ENCODE peak calls at places on chromosome 18, in nine cellular contexts. D is HS-5, U is right cardiac atrium, C is erythroblast, S is adipocyte, P is SJSA1, K is fibroblast of the conjunctiva, I is NCI-H82, E is RCC 7860. J is an unnamed sample.

GRCh38 chr18:62730926-62731325 is 15.6 kb downstream of the PHLPP1 start:
- DNase-seq in D (no peak), U (no peak), C (no peak), S (no peak), P (no peak), K (no peak), I (no peak), E (no peak), J (no peak)

GRCh38 chr18:13217971-13218375 is 587 bp upstream of the LDLRAD4 start:
- DNase-seq in D (no peak), U (peak), C (no peak), S (peak), P (no peak), K (no peak), I (no peak), E (no peak), J (no peak)

GRCh38 chr18:72867721-72868665 is at the start of gene NETO1:
- DNase-seq in D (no peak), U (no peak), C (no peak), S (peak), P (no peak), K (no peak), I (no peak), E (no peak), J (no peak)

GRCh38 chr18:524496-524895 is 24.0 kb upstream of the COLEC12 start:
- DNase-seq in D (no peak), U (no peak), C (no peak), S (peak), P (no peak), K (no peak), I (no peak), E (no peak), J (no peak)

GRCh38 chr18:39660141-39660540 is 2094.5 kb upstream of the CELF4 start:
- DNase-seq in D (no peak), U (no peak), C (no peak), S (peak), P (no peak), K (no peak), I (no peak), E (no peak), J (no peak)

GRCh38 chr18:69992776-69993175 is 45.1 kb upstream of the CD226 start:
- DNase-seq in D (peak), U (no peak), C (no peak), S (no peak), P (no peak), K (no peak), I (no peak), E (peak), J (no peak)

GRCh38 chr18:53639696-53640095 is 584.8 kb downstream of the MBD2 start:
- DNase-seq in D (no peak), U (no peak), C (no peak), S (no peak), P (no peak), K (no peak), I (no peak), E (no peak), J (no peak)

GRCh38 chr18:21703241-21703820 is 1.2 kb downstream of the ABHD3 start:
- DNase-seq in D (no peak), U (no peak), C (no peak), S (no peak), P (no peak), K (no peak), I (peak), E (no peak), J (no peak)

GRCh38 chr18:22639026-22639463 is 221.3 kb upstream of the CTAGE1 start:
- DNase-seq in D (peak), U (no peak), C (no peak), S (peak), P (no peak), K (peak), I (no peak), E (peak), J (no peak)

GRCh38 chr18:59835656-59836379 is 64.0 kb upstream of the PMAIP1 start:
- DNase-seq in D (no peak), U (no peak), C (no peak), S (no peak), P (no peak), K (no peak), I (no peak), E (no peak), J (no peak)

GRCh38 chr18:59479776-59480175 is 120.7 kb upstream of the LMAN1 start:
- DNase-seq in D (no peak), U (no peak), C (no peak), S (no peak), P (no peak), K (no peak), I (no peak), E (no peak), J (no peak)

GRCh38 chr18:45014047-45014501 is 333.4 kb downstream of the SETBP1 start:
- DNase-seq in D (peak), U (peak), C (no peak), S (peak), P (peak), K (peak), I (no peak), E (peak), J (no peak)

GRCh38 chr18:76721207-76721996 is 101.0 kb upstream of the ZNF236 start:
- DNase-seq in D (no peak), U (no peak), C (no peak), S (no peak), P (peak), K (no peak), I (peak), E (no peak), J (no peak)

GRCh38 chr18:49886891-49887764 is 73.8 kb upstream of the ACAA2 start:
- DNase-seq in D (no peak), U (no peak), C (peak), S (no peak), P (no peak), K (no peak), I (peak), E (no peak), J (no peak)

GRCh38 chr18:80147418-80148315 is 38.6 kb downstream of the ADNP2 start:
- DNase-seq in D (no peak), U (peak), C (peak), S (peak), P (peak), K (peak), I (peak), E (peak), J (peak)

GRCh38 chr18:50340078-50340477 is 34.8 kb upstream of the SKA1 start:
- DNase-seq in D (no peak), U (no peak), C (no peak), S (no peak), P (no peak), K (no peak), I (no peak), E (no peak), J (no peak)

GRCh38 chr18:23920054-23920453 is 94.5 kb upstream of the TTC39C start:
- DNase-seq in D (no peak), U (no peak), C (no peak), S (no peak), P (no peak), K (no peak), I (no peak), E (no peak), J (no peak)

GRCh38 chr18:80033181-80034067 is 810 bp upstream of the RBFA start:
- DNase-seq in D (no peak), U (no peak), C (no peak), S (no peak), P (no peak), K (no peak), I (peak), E (no peak), J (peak)

GRCh38 chr18:79564441-79564840 is 115.2 kb upstream of the CTDP1 start:
- DNase-seq in D (no peak), U (no peak), C (no peak), S (no peak), P (no peak), K (no peak), I (no peak), E (no peak), J (no peak)

GRCh38 chr18:59301974-59302373 is 16.5 kb downstream of the CPLX4 start:
- DNase-seq in D (no peak), U (no peak), C (no peak), S (no peak), P (no peak), K (no peak), I (no peak), E (no peak), J (no peak)

GRCh38 chr18:77086656-77087390 is 45.8 kb downstream of the MBP start:
- DNase-seq in D (no peak), U (no peak), C (no peak), S (no peak), P (no peak), K (no peak), I (no peak), E (no peak), J (no peak)

GRCh38 chr18:9612989-9613388 is 1.4 kb downstream of the PPP4R1 start:
- DNase-seq in D (no peak), U (no peak), C (no peak), S (no peak), P (no peak), K (no peak), I (no peak), E (no peak), J (no peak)

GRCh38 chr18:56148373-56148772 is 490.0 kb downstream of the TXNL1 start:
- DNase-seq in D (peak), U (no peak), C (no peak), S (no peak), P (peak), K (peak), I (no peak), E (peak), J (no peak)

GRCh38 chr18:49944681-49945080 is 131.3 kb upstream of the ACAA2 start:
- DNase-seq in D (no peak), U (no peak), C (no peak), S (no peak), P (no peak), K (peak), I (peak), E (no peak), J (no peak)

GRCh38 chr18:75209952-75210261 is 690 bp upstream of the TSHZ1 start:
- DNase-seq in D (no peak), U (no peak), C (peak), S (no peak), P (no peak), K (no peak), I (peak), E (no peak), J (no peak)

GRCh38 chr18:77346446-77346845 is 96.8 kb downstream of the GALR1 start:
- DNase-seq in D (no peak), U (no peak), C (no peak), S (no peak), P (no peak), K (no peak), I (no peak), E (no peak), J (no peak)

GRCh38 chr18:42231796-42232195 is 276.8 kb downstream of the PIK3C3 start:
- DNase-seq in D (no peak), U (no peak), C (no peak), S (no peak), P (no peak), K (no peak), I (no peak), E (no peak), J (no peak)

GRCh38 chr18:21049306-21049705 is 62.3 kb downstream of the ROCK1 start:
- DNase-seq in D (no peak), U (no peak), C (no peak), S (no peak), P (no peak), K (no peak), I (no peak), E (no peak), J (no peak)

J was measured in SIG-M5.